ENCODE peak calls at places on chromosomes 2 and 18, in nine cellular contexts. S is aorta; K is HEK293T; J is Caco-2; G is nucleus accumbens; O is heart right ventricle; Q is astrocyte; N is small intestine; M is activated CD4-positive, alpha-beta T cell treated with anti-CD3 and anti-CD28 coated beads for 48 hours. Y is an unnamed sample.
A peak's percentile ranks its signal among the peaks of the same experiment; 100 is the strongest.

GRCh38 chr2:163175294-163175693 is 336.7 kb upstream of the KCNH7 start:
- DNase-seq in S (no peak), K (no peak), J (no peak), G (no peak), O (no peak), Q (no peak), N (no peak), M (no peak), Y (no peak)

GRCh38 chr2:19059076-19059475 is 299.3 kb downstream of the OSR1 start:
- DNase-seq in S (no peak), K (no peak), J (peak; percentile 49), G (no peak), O (no peak), Q (no peak), N (no peak), M (no peak), Y (peak; percentile 11)

GRCh38 chr2:134027980-134028379 is 225.9 kb upstream of the MGAT5 start:
- DNase-seq in S (peak; percentile 82), K (no peak), J (no peak), G (no peak), O (peak; percentile 40), Q (no peak), N (peak; percentile 36), M (no peak), Y (no peak)

GRCh38 chr2:19902272-19902730 is 518 bp upstream of the TTC32 start:
- DNase-seq in S (no peak), K (no peak), J (no peak), G (no peak), O (no peak), Q (no peak), N (no peak), M (no peak), Y (peak; percentile 9)

GRCh38 chr2:106098081-106098480 is 96.0 kb downstream of the UXS1 start:
- DNase-seq in S (no peak), K (peak; percentile 17), J (no peak), G (no peak), O (no peak), Q (no peak), N (no peak), M (peak; percentile 45), Y (no peak)

GRCh38 chr2:164495491-164496223 is 125.6 kb downstream of the GRB14 start:
- DNase-seq in S (no peak), K (peak; percentile 50), J (no peak), G (peak; percentile 63), O (no peak), Q (peak; percentile 66), N (peak; percentile 22), M (no peak), Y (peak; percentile 67)

GRCh38 chr2:207901401-207901800 is 123.9 kb downstream of the PLEKHM3 start:
- DNase-seq in S (no peak), K (no peak), J (no peak), G (no peak), O (no peak), Q (no peak), N (no peak), M (no peak), Y (no peak)

GRCh38 chr2:32852821-32853220 is 93.9 kb upstream of the LTBP1 start:
- DNase-seq in S (no peak), K (no peak), J (no peak), G (no peak), O (no peak), Q (peak; percentile 3), N (no peak), M (no peak), Y (no peak)

GRCh38 chr2:13572466-13572865 is 855.7 kb downstream of the TRIB2 start:
- DNase-seq in S (no peak), K (no peak), J (no peak), G (no peak), O (no peak), Q (peak; percentile 54), N (no peak), M (no peak), Y (no peak)

GRCh38 chr2:20648831-20649230 is 2.1 kb downstream of the HS1BP3 start:
- DNase-seq in S (peak; percentile 59), K (no peak), J (no peak), G (no peak), O (no peak), Q (no peak), N (no peak), M (no peak), Y (no peak)

GRCh38 chr2:126634273-126634861 is 21.6 kb upstream of the GYPC start:
- DNase-seq in S (no peak), K (peak; percentile 47), J (no peak), G (no peak), O (no peak), Q (no peak), N (peak; percentile 55), M (peak; percentile 43), Y (peak; percentile 46)

GRCh38 chr2:101817488-101817887 is 120.0 kb downstream of the MAP4K4 start:
- DNase-seq in S (no peak), K (no peak), J (no peak), G (no peak), O (no peak), Q (no peak), N (no peak), M (no peak), Y (no peak)

GRCh38 chr2:165587335-165587938 is 117.9 kb downstream of the CSRNP3 start:
- DNase-seq in S (no peak), K (no peak), J (no peak), G (no peak), O (no peak), Q (no peak), N (peak; percentile 46), M (no peak), Y (no peak)

GRCh38 chr18:11747731-11748130 is 58.7 kb downstream of the GNAL start:
- DNase-seq in S (no peak), K (no peak), J (no peak), G (peak; percentile 66), O (no peak), Q (no peak), N (no peak), M (no peak), Y (no peak)

GRCh38 chr2:143629344-143629743 is 500.1 kb downstream of the ARHGAP15 start:
- DNase-seq in S (no peak), K (peak; percentile 44), J (no peak), G (no peak), O (no peak), Q (peak; percentile 42), N (no peak), M (no peak), Y (no peak)

GRCh38 chr2:127174977-127175376 is 45.1 kb downstream of the CYP27C1 start:
- DNase-seq in S (no peak), K (no peak), J (no peak), G (peak; percentile 42), O (peak; percentile 36), Q (no peak), N (peak; percentile 19), M (no peak), Y (peak; percentile 22)

GRCh38 chr2:15954761-15955160 is 14.4 kb downstream of the MYCN start:
- DNase-seq in S (no peak), K (no peak), J (no peak), G (no peak), O (no peak), Q (no peak), N (no peak), M (no peak), Y (no peak)

GRCh38 chr2:1461507-1462390 is 48.5 kb downstream of the TPO start:
- DNase-seq in S (no peak), K (no peak), J (no peak), G (no peak), O (no peak), Q (no peak), N (no peak), M (no peak), Y (no peak)

GRCh38 chr2:27303093-27304025 is 4.9 kb downstream of the UCN start:
- DNase-seq in S (peak; percentile 60), K (peak; percentile 67), J (peak; percentile 67), G (peak; percentile 36), O (peak; percentile 21), Q (peak; percentile 32), N (peak; percentile 82), M (peak; percentile 56), Y (peak; percentile 73)

GRCh38 chr2:196225213-196225612 is 53.8 kb upstream of the STK17B start:
- DNase-seq in S (no peak), K (no peak), J (no peak), G (no peak), O (no peak), Q (peak; percentile 77), N (no peak), M (no peak), Y (no peak)

GRCh38 chr2:9975805-9976447 is 24.4 kb downstream of the GRHL1 start:
- DNase-seq in S (no peak), K (no peak), J (no peak), G (no peak), O (no peak), Q (peak; percentile 96), N (no peak), M (peak; percentile 60), Y (no peak)

GRCh38 chr2:231212329-231212845 is 14.0 kb downstream of the ARMC9 start:
- DNase-seq in S (no peak), K (no peak), J (no peak), G (no peak), O (no peak), Q (peak; percentile 93), N (no peak), M (no peak), Y (no peak)

GRCh38 chr18:58615150-58616132 is 13.4 kb downstream of the ALPK2 start:
- DNase-seq in S (no peak), K (no peak), J (no peak), G (no peak), O (no peak), Q (no peak), N (peak; percentile 72), M (peak; percentile 82), Y (no peak)

GRCh38 chr2:163401481-163401880 is 334.3 kb downstream of the FIGN start:
- DNase-seq in S (no peak), K (no peak), J (no peak), G (no peak), O (no peak), Q (peak; percentile 74), N (no peak), M (no peak), Y (no peak)

GRCh38 chr2:60861736-60862135 is 19.6 kb upstream of the REL start:
- DNase-seq in S (no peak), K (no peak), J (no peak), G (no peak), O (no peak), Q (no peak), N (no peak), M (no peak), Y (no peak)

GRCh38 chr2:72149556-72150156 is 2.0 kb upstream of the CYP26B1 start:
- DNase-seq in S (peak; percentile 78), K (no peak), J (peak; percentile 37), G (no peak), O (no peak), Q (no peak), N (no peak), M (peak; percentile 27), Y (peak; percentile 43)

GRCh38 chr2:234495076-234495800 is 1.6 kb downstream of the ARL4C start:
- DNase-seq in S (no peak), K (no peak), J (no peak), G (no peak), O (no peak), Q (peak; percentile 18), N (no peak), M (no peak), Y (no peak)

GRCh38 chr2:75087726-75088125 is 111.6 kb downstream of the TACR1 start:
- DNase-seq in S (no peak), K (no peak), J (no peak), G (no peak), O (no peak), Q (peak; percentile 45), N (no peak), M (no peak), Y (no peak)

GRCh38 chr18:75267643-75268184 is 57.1 kb downstream of the TSHZ1 start:
- DNase-seq in S (no peak), K (no peak), J (no peak), G (no peak), O (no peak), Q (no peak), N (no peak), M (no peak), Y (no peak)

GRCh38 chr2:61832183-61832841 is 21.5 kb downstream of the FAM161A start:
- DNase-seq in S (no peak), K (no peak), J (no peak), G (no peak), O (no peak), Q (no peak), N (no peak), M (no peak), Y (no peak)

GRCh38 chr18:36349552-36349951 is 52.0 kb downstream of the FHOD3 start:
- DNase-seq in S (no peak), K (no peak), J (no peak), G (no peak), O (no peak), Q (no peak), N (peak; percentile 31), M (no peak), Y (no peak)